ENCODE peak calls at places on chromosomes 16 and 17, in eight cellular contexts. X is GM12892, H is GM12878, Q is Panc1, Y is H1, I is spleen, B is stomach, V is esophagus muscularis mucosa. J is an unnamed sample.

GRCh38 chr17:77581480-77581879 is 377.0 kb upstream of the TNRC6C start:
- DNase-seq in X (no peak), H (no peak), Q (no peak), Y (no peak), I (no peak), B (no peak), V (no peak), J (no peak)

GRCh38 chr17:80743181-80743771 is 198.6 kb downstream of the RPTOR start:
- DNase-seq in X (no peak), H (no peak), Q (no peak), Y (no peak), I (no peak), B (no peak), V (no peak), J (no peak)

GRCh38 chr17:11899494-11899893 is 97.8 kb downstream of the ZNF18 start:
- DNase-seq in X (no peak), H (no peak), Q (no peak), Y (no peak), I (no peak), B (no peak), V (no peak), J (no peak)

GRCh38 chr16:9159839-9160550 is 68.6 kb downstream of the HAPSTR1 start:
- DNase-seq in X (peak), H (peak), Q (peak), Y (peak), I (no peak), B (peak), V (no peak), J (peak)

GRCh38 chr16:2152695-2153506 is 2.7 kb upstream of the TRAF7 start:
- DNase-seq in X (no peak), H (no peak), Q (no peak), Y (no peak), I (peak), B (peak), V (no peak), J (no peak)

GRCh38 chr17:51643702-51644490 is 383.6 kb downstream of the UTP18 start:
- DNase-seq in X (no peak), H (no peak), Q (no peak), Y (no peak), I (no peak), B (no peak), V (no peak), J (no peak)

GRCh38 chr17:50798424-50799344 is 31.4 kb upstream of the ANKRD40CL start:
- DNase-seq in X (no peak), H (no peak), Q (no peak), Y (no peak), I (no peak), B (no peak), V (no peak), J (no peak)

GRCh38 chr17:80608326-80608725 is 63.7 kb downstream of the RPTOR start:
- DNase-seq in X (no peak), H (no peak), Q (no peak), Y (no peak), I (no peak), B (no peak), V (no peak), J (no peak)

GRCh38 chr17:82679586-82680465 is 18.7 kb downstream of the RAB40B start:
- DNase-seq in X (no peak), H (no peak), Q (no peak), Y (no peak), I (no peak), B (peak), V (no peak), J (no peak)

GRCh38 chr17:5526821-5527598 is 40.6 kb downstream of the MIS12 start:
- DNase-seq in X (no peak), H (no peak), Q (peak), Y (no peak), I (no peak), B (no peak), V (no peak), J (no peak)
- TF ChIP-seq POLR2AphosphoS5 in X (no peak), H (no peak), Q (no peak), Y (no peak), I (no peak), B (no peak), V (peak), J (no peak)

GRCh38 chr16:80197790-80198201 is 343.0 kb upstream of the DYNLRB2 start:
- DNase-seq in X (no peak), H (no peak), Q (no peak), Y (no peak), I (no peak), B (no peak), V (no peak), J (no peak)
- TF ChIP-seq POLR2AphosphoS5 in X (no peak), H (no peak), Q (no peak), Y (no peak), I (no peak), B (no peak), V (no peak), J (no peak)

DNA sequence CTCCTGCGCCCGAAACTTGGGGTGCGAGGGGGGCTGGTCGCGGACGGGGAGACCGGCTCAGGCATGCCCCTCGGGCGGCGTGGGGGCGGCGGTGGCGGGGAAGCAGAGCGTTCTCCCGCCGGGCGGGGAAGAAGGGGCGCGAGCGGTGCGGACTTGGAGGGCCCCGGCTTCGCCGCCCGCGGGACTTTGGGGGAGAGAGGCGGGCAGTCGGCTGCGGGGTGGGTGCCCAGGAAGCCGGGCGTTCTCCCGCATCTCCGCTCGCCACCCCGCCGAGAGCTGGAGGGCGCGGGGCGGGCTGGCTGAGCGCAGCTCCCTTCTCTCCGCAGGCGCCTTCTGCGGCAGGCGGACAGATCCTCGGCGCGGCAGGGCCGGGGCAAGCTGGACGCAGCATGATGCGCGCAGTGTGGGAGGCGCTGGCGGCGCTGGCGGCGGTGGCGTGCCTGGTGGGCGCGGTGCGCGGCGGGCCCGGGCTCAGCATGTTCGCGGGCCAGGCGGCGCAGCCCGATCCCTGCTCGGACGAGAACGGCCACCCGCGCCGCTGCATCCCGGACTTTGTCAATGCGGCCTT is 759 bp downstream of the NTN1 start:
- DNase-seq in X (peak), H (no peak), Q (no peak), Y (peak), I (no peak), B (no peak), V (no peak), J (no peak)
- TF ChIP-seq POLR2AphosphoS5 in X (no peak), H (no peak), Q (no peak), Y (no peak), I (no peak), B (no peak), V (peak), J (no peak)

DNA sequence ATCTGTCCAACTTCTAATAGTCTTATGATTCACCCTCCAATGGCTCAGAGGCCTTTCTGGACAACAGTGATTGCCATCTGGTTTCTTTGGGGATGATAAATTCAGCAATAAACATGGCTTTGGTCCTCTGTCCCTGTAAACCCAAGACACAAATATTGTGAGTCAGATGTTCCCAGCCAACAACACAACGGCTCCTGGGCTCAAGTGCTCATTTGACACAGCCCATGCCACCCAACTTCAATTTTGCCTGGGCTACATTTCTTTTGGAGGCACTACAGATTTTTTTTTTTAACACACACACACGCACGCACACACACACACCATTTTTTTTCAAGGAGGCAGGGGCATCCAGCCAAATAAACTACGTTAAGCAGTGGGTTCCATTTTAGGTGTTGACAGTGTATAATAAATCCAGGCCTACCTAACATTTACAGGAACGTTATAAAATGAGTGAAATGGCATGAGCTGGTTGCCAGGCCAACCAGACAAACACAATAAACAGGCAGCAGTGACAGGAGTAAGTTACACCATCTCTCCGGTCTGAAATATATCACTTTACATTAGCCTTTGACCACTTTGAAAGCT is 939.9 kb upstream of the SOX9 start:
- DNase-seq in X (no peak), H (no peak), Q (no peak), Y (no peak), I (no peak), B (no peak), V (no peak), J (no peak)
- TF ChIP-seq POLR2AphosphoS5 in X (no peak), H (no peak), Q (no peak), Y (no peak), I (no peak), B (no peak), V (no peak), J (no peak)

DNA sequence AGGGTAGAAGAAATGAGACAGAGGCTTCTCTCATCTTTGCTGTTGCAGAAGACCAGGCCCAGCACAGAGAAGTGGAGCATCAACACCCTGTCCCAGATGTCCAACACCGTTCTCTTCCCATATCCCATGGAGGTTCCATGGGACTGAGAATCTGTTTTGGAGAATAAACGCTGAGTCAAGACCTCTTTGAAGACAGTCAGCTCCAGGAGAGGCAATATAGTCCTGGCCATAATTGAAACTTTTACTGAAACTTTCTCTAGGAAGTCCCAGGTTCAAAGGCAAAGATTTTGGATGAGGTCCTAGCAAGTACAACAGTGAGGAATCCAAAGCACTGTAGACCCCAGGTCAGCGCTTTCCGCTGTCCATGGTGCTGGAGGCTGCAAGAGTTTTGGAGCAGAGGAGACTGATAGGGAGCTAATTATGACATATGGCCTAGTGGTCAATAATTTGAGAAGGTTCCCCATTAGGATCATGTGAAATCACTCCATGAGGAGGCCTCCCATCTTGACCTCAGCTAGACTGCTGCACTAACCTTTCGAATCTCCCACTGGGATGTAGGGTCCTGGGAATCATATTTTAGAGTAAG is 36.0 kb downstream of the OSBPL7 start:
- DNase-seq in X (no peak), H (no peak), Q (no peak), Y (peak), I (no peak), B (no peak), V (no peak), J (peak)
- TF ChIP-seq POLR2AphosphoS5 in X (no peak), H (no peak), Q (no peak), Y (no peak), I (no peak), B (no peak), V (no peak), J (no peak)

DNA sequence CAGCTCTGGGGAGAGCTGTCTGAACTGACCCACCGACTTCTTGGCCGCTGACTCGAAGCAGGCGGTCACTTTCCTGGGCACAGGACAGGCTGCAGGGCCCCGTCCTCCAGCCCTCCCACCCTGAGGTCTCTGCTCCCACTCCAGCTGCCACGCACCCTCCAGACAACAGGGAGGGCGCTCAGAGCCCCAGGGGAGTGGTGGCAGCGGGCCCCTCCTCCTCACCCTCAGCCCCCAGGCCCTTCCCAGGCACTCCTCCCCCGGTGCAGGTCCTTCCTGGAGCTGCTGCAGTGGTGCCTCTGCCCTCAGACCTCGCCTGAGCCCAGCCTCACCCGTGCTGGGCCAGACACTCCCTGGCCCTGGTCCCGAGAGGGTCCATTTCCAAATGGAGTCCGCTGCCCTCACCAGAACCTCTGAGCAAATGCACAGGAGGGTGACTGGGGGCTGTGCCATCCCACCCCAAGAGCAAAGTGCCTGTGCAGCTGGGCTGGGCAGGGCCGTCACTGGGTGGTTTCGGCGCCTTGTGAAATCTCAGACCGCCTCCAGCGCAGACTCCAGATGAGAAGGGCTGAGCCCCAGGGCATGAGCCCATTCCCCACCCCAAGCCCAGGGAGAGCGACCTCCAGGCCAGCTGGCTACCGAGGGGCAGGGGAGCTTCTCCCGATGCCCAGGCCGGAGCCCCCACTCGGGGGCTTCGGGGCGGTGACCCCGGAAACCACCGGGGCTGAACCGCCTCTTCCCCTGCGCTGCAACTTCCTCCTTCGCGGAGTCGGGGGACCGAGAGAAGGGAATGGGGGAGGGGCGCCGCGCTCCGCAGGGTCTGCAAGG is 717 bp downstream of the CYBA start:
- DNase-seq in X (peak), H (no peak), Q (no peak), Y (peak), I (peak), B (peak), V (no peak), J (no peak)
- TF ChIP-seq POLR2AphosphoS5 in X (no peak), H (peak), Q (no peak), Y (no peak), I (no peak), B (no peak), V (no peak), J (no peak)

GRCh38 chr16:49826515-49826914 is 29.4 kb downstream of the ZNF423 start:
- DNase-seq in X (no peak), H (no peak), Q (no peak), Y (no peak), I (no peak), B (no peak), V (no peak), J (no peak)
- TF ChIP-seq POLR2AphosphoS5 in X (no peak), H (no peak), Q (no peak), Y (no peak), I (no peak), B (no peak), V (no peak), J (no peak)

GRCh38 chr17:47218896-47219430 is 9.8 kb downstream of the MYL4 start:
- DNase-seq in X (no peak), H (no peak), Q (no peak), Y (no peak), I (no peak), B (peak), V (no peak), J (no peak)
- TF ChIP-seq POLR2AphosphoS5 in X (no peak), H (no peak), Q (no peak), Y (no peak), I (no peak), B (no peak), V (no peak), J (no peak)

J was measured in breast epithelium.